ENCODE peak calls at places on chromosomes 2 and 18, in seven cellular contexts. F, I, Z, P, G, S and E are unnamed samples.

GRCh38 chr18:62999392-62999791 is 284.1 kb downstream of the PHLPP1 start:
- DNase-seq in F (peak), I (no peak), Z (no peak), P (no peak), G (no peak), S (no peak), E (no peak)

GRCh38 chr2:168585700-168586099 is 129.6 kb downstream of the CERS6 start:
- DNase-seq in F (no peak), I (no peak), Z (no peak), P (no peak), G (no peak), S (peak), E (no peak)

GRCh38 chr2:95060446-95061118 is 35.1 kb downstream of the MAL start:
- DNase-seq in F (no peak), I (no peak), Z (peak), P (no peak), G (no peak), S (no peak), E (no peak)

GRCh38 chr2:210461401-210461800 is 15.2 kb downstream of the LANCL1 start:
- DNase-seq in F (no peak), I (no peak), Z (no peak), P (no peak), G (no peak), S (no peak), E (no peak)

GRCh38 chr2:67393237-67393636 is 3.9 kb upstream of the ETAA1 start:
- DNase-seq in F (peak), I (no peak), Z (no peak), P (no peak), G (no peak), S (no peak), E (no peak)

GRCh38 chr2:25041307-25041927 is 459 bp upstream of the EFR3B start:
- DNase-seq in F (peak), I (peak), Z (peak), P (peak), G (peak), S (peak), E (peak)

GRCh38 chr2:148545387-148546256 is 98.9 kb upstream of the EPC2 start:
- DNase-seq in F (no peak), I (no peak), Z (no peak), P (no peak), G (no peak), S (no peak), E (no peak)

GRCh38 chr2:101150306-101151140 is 659 bp downstream of the TBC1D8 start:
- DNase-seq in F (no peak), I (no peak), Z (peak), P (peak), G (peak), S (no peak), E (peak)

GRCh38 chr18:59876310-59876626 is 23.5 kb upstream of the PMAIP1 start:
- DNase-seq in F (no peak), I (no peak), Z (no peak), P (no peak), G (no peak), S (no peak), E (no peak)
- H4K8ac ChIP-seq in F (no peak), I (no peak), Z (no peak), P (no peak), G (no peak), S (no peak), E (no peak)

GRCh38 chr2:181411105-181411849 is 45.9 kb upstream of the ITGA4 start:
- DNase-seq in F (no peak), I (peak), Z (peak), P (peak), G (peak), S (peak), E (peak)
- H4K8ac ChIP-seq in F (no peak), I (no peak), Z (no peak), P (no peak), G (peak), S (no peak), E (no peak)

DNA sequence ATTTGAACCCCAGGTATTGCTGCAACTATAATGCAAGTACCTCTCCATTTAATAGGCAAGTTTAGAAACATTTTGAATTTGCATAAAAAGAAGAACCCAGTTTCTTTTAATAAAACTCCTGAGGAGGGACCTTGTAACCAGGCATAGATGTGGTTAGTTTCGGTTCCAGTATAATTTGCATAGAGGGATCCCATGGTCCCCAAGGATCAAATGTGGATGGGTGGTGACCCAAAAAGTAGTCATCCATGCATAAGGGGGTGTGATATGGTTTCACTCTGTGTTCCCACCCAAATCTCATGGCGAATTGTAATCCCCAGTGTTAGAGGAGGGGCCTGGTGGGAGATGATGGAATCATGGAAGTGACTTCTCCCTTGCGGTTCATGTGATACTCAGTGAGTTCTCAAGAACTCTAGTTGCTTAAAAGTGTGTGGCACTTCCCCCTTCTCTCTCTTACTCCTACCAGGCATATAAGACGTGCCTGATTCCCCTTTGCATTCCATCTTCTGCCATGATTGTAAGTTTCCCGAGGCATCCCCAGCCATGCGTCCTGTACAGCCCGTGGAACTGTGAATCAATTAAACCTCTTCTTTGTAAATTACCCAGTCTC is 40.2 kb upstream of the SKA1 start:
- DNase-seq in F (no peak), I (no peak), Z (no peak), P (no peak), G (no peak), S (no peak), E (no peak)
- H4K8ac ChIP-seq in F (no peak), I (no peak), Z (no peak), P (no peak), G (no peak), S (no peak), E (no peak)

DNA sequence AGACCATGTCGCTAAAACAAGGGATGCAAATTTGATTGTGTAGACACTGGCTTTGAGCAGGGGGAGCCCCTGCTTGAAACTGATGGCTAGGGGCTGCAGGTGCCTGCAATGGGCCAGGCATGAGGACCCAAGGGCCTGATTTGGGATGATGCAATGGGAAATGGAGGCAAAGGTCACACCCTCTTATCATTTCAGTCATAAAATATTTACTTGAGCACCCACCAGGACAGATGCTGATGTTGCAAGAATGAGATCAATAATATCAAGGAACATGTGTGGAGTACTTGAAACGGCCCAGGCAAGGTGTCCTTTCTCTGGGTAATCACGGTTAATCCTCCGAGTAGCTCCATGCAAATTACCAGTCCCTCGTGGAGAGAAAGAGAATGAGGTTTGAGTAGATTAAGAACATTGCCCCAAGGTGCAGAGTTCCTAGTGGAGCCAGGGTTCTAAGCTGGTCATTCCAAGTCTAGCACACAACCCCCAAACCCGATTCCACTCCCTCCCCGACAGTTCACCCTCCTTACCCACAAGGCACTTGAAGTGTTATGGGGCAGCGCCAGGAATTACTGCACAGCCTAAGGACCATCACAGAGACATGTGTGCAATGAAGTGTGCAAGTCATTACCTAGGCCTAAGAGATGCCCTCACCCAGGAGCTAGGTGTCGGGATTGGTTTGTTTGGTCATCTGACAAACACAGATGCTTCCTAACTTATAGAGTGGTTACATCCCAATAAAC is 14.0 kb upstream of the TMBIM1 start:
- DNase-seq in F (no peak), I (no peak), Z (no peak), P (no peak), G (no peak), S (no peak), E (no peak)
- H4K8ac ChIP-seq in F (no peak), I (no peak), Z (no peak), P (no peak), G (no peak), S (no peak), E (no peak)

GRCh38 chr2:10700078-10700803 is 10.5 kb upstream of the NOL10 start:
- DNase-seq in F (peak), I (no peak), Z (no peak), P (no peak), G (no peak), S (no peak), E (no peak)
- H4K8ac ChIP-seq in F (no peak), I (no peak), Z (no peak), P (no peak), G (no peak), S (no peak), E (no peak)

GRCh38 chr2:241408849-241409248 is 52.8 kb downstream of the FARP2 start:
- DNase-seq in F (no peak), I (no peak), Z (no peak), P (no peak), G (no peak), S (no peak), E (no peak)
- H4K8ac ChIP-seq in F (no peak), I (no peak), Z (no peak), P (no peak), G (no peak), S (no peak), E (no peak)

GRCh38 chr2:23292024-23292423 is 93.0 kb upstream of the KLHL29 start:
- DNase-seq in F (no peak), I (no peak), Z (no peak), P (no peak), G (no peak), S (no peak), E (peak)

GRCh38 chr2:23291274-23291673 is 93.7 kb upstream of the KLHL29 start:
- DNase-seq in F (no peak), I (no peak), Z (no peak), P (no peak), G (no peak), S (no peak), E (no peak)

GRCh38 chr2:23294238-23294637 is 90.7 kb upstream of the KLHL29 start:
- DNase-seq in F (no peak), I (no peak), Z (no peak), P (no peak), G (no peak), S (no peak), E (peak)

GRCh38 chr2:23293756-23294155 is 91.2 kb upstream of the KLHL29 start:
- DNase-seq in F (no peak), I (no peak), Z (no peak), P (no peak), G (no peak), S (no peak), E (no peak)

DNA sequence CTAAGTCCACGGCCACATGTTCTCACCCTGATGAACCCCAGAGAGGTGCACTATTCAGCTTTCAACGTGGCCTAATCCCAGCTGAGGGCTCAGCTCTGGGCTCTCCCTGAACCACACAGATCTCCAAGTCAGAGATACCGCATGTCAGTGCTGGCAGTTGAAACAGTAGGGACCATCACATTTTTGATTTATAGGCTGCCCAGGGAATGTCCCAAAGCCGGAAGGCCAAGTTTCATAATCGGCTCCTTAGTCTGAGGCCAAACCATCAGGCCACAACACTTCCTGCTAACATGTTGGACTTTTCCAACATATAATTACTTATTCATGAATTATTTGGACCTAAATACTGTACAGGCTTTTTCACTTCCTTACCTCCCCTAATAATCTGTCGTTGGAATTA is 91.9 kb upstream of the KLHL29 start:
- DNase-seq in F (no peak), I (no peak), Z (no peak), P (no peak), G (peak), S (no peak), E (no peak)
- H4K8ac ChIP-seq in F (no peak), I (no peak), Z (no peak), P (no peak), G (no peak), S (no peak), E (no peak)

GRCh38 chr2:85915606-85916303 is 27.0 kb upstream of the ST3GAL5 start:
- DNase-seq in F (peak), I (no peak), Z (no peak), P (no peak), G (no peak), S (no peak), E (no peak)

GRCh38 chr2:85913854-85914524 is 25.2 kb upstream of the ST3GAL5 start:
- DNase-seq in F (peak), I (no peak), Z (no peak), P (no peak), G (peak), S (no peak), E (no peak)

GRCh38 chr2:85911836-85912692 is 23.3 kb upstream of the ST3GAL5 start:
- DNase-seq in F (peak), I (no peak), Z (no peak), P (no peak), G (peak), S (peak), E (no peak)

GRCh38 chr2:85914525-85914881 is 25.7 kb upstream of the ST3GAL5 start:
- DNase-seq in F (no peak), I (no peak), Z (no peak), P (no peak), G (no peak), S (no peak), E (no peak)

DNA sequence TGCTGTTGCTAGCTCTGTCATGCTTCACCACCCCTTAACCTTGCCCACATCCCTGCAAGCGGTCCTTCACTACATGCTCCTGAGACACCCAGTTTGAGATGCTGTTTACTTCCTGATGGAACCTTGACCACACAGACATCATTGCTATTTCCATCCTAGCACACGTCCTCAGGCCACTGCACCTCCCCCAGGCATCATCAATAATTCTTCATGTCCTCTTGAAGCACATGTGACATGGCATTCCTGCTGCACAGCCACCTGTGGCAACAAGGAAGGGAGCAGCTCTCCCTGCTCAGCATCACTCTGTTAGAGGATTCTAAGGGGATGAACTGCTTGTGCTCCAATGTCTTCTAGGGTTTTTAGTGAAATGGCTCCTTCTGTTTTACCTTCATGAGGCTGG is 26.1 kb upstream of the ST3GAL5 start:
- DNase-seq in F (no peak), I (no peak), Z (no peak), P (no peak), G (no peak), S (no peak), E (no peak)
- H4K8ac ChIP-seq in F (no peak), I (no peak), Z (no peak), P (no peak), G (no peak), S (no peak), E (no peak)